ENCODE peak calls at places on chromosomes 16 and 17, in four cellular contexts. E is stromal cell of bone marrow, F is EL, K is KBM-7. M is an unnamed sample.

GRCh38 chr16:11149011-11149616 is 106.9 kb downstream of the SOCS1 start:
- DNase-seq in E (no peak), F (peak; percentile 31), K (no peak), M (peak; percentile 43)

GRCh38 chr17:8320262-8320661 is 10.2 kb downstream of the ARHGEF15 start:
- DNase-seq in E (no peak), F (no peak), K (no peak), M (no peak)

GRCh38 chr17:29620271-29620670 is 2.4 kb downstream of the CORO6 start:
- DNase-seq in E (no peak), F (peak; percentile 65), K (no peak), M (no peak)

GRCh38 chr16:51150159-51150893 is 744 bp downstream of the SALL1 start:
- DNase-seq in E (no peak), F (peak; percentile 16), K (no peak), M (no peak)

GRCh38 chr17:33435716-33436301 is 142.7 kb upstream of the ASIC2 start:
- DNase-seq in E (peak; percentile 9), F (peak; percentile 24), K (no peak), M (peak; percentile 86)

GRCh38 chr17:491086-492014 is 138.7 kb upstream of the RPH3AL start:
- DNase-seq in E (no peak), F (peak; percentile 81), K (peak; percentile 41), M (peak; percentile 81)

GRCh38 chr17:64063766-64064224 is 43.4 kb upstream of the ICAM2 start:
- DNase-seq in E (no peak), F (no peak), K (peak; percentile 51), M (peak; percentile 31)

GRCh38 chr17:55308613-55309332 is 44.0 kb downstream of the HLF start:
- DNase-seq in E (no peak), F (no peak), K (peak; percentile 11), M (no peak)

GRCh38 chr16:57672824-57673223 is 4.7 kb downstream of the ADGRG3 start:
- DNase-seq in E (no peak), F (no peak), K (no peak), M (no peak)

GRCh38 chr17:76382305-76382802 is 2.1 kb upstream of the SPHK1 start:
- DNase-seq in E (no peak), F (peak; percentile 81), K (no peak), M (no peak)

GRCh38 chr17:83009414-83010322 is 69.7 kb upstream of the METRNL start:
- DNase-seq in E (no peak), F (no peak), K (no peak), M (no peak)

GRCh38 chr17:21034350-21035235 is 8.2 kb downstream of the USP22 start:
- DNase-seq in E (no peak), F (peak; percentile 37), K (peak; percentile 68), M (peak; percentile 55)

GRCh38 chr17:83127431-83128160 is 48.2 kb downstream of the METRNL start:
- DNase-seq in E (no peak), F (no peak), K (no peak), M (no peak)

GRCh38 chr16:57984443-57985203 is 13.7 kb upstream of the CNGB1 start:
- DNase-seq in E (no peak), F (peak; percentile 90), K (peak; percentile 67), M (peak; percentile 75)

GRCh38 chr17:17525331-17525730 is 29.1 kb upstream of the RASD1 start:
- DNase-seq in E (no peak), F (no peak), K (no peak), M (no peak)

GRCh38 chr17:74199306-74200092 is 4.0 kb upstream of the RPL38 start:
- DNase-seq in E (no peak), F (peak; percentile 57), K (peak; percentile 75), M (peak; percentile 56)

GRCh38 chr17:1179635-1180433 is at the start of gene ABR:
- DNase-seq in E (no peak), F (peak; percentile 47), K (no peak), M (peak; percentile 46)

GRCh38 chr16:1707193-1707790 is 1.3 kb downstream of the MAPK8IP3 start:
- DNase-seq in E (no peak), F (peak; percentile 31), K (peak; percentile 30), M (peak; percentile 62)

GRCh38 chr17:81471804-81472456 is 40.7 kb downstream of the ACTG1 start:
- DNase-seq in E (peak; percentile 87), F (peak; percentile 87), K (no peak), M (no peak)

GRCh38 chr16:11128211-11129123 is 127.5 kb downstream of the SOCS1 start:
- DNase-seq in E (peak; percentile 50), F (peak; percentile 68), K (peak; percentile 58), M (peak; percentile 84)

GRCh38 chr17:78997881-78998280 is 11.7 kb downstream of the CANT1 start:
- DNase-seq in E (no peak), F (no peak), K (no peak), M (no peak)

GRCh38 chr17:81239714-81240555 is 817 bp downstream of the NDUFAF8 start:
- DNase-seq in E (no peak), F (peak; percentile 33), K (peak; percentile 57), M (peak; percentile 31)

GRCh38 chr16:19437280-19437679 is 19.6 kb downstream of the TMC5 start:
- DNase-seq in E (no peak), F (no peak), K (no peak), M (no peak)

GRCh38 chr17:43664096-43664495 is 2.4 kb upstream of the MEOX1 start:
- DNase-seq in E (no peak), F (no peak), K (no peak), M (no peak)

M was measured in mesenchymal stem cell.